ENCODE peak calls at places on chromosome 12, in ten cellular contexts. A is heart left ventricle; P is endothelial cell; R is memory B cell; Q is HCEC 1CT; J is stimulated activated naive CD8-positive, alpha-beta T cell treated with anti-CD3 and anti-CD28 coated beads, Interleukin-15, amount 100 ng/mL, for 72 hours; U is DMS153; F is NCI-H1436; C is M059J; B is activated naive CD8-positive, alpha-beta T cell treated with anti-CD3 and anti-CD28 coated beads for 36 hours. X is an unnamed sample.

GRCh38 chr12:51631591-51631990 is 40.6 kb downstream of the SCN8A start:
- DNase-seq in U (no peak), Q (peak; percentile 80), P (no peak), B (no peak), J (no peak), F (no peak), R (no peak), A (no peak), C (peak; percentile 69), X (no peak)

GRCh38 chr12:64733857-64734256 is 25.3 kb downstream of the GNS start:
- DNase-seq in P (no peak), A (no peak), Q (peak; percentile 24), C (peak; percentile 94), J (no peak), B (no peak), F (no peak), R (no peak), U (peak; percentile 47), X (no peak)

GRCh38 chr12:120851444-120851843 is 52.7 kb downstream of the SPPL3 start:
- DNase-seq in F (no peak), P (no peak), C (no peak), R (peak; percentile 39), B (no peak), J (no peak), U (no peak), A (no peak), Q (no peak), X (no peak)

GRCh38 chr12:114141916-114142564 is 175.9 kb upstream of the RBM19 start:
- DNase-seq in B (no peak), A (no peak), J (no peak), Q (no peak), C (no peak), F (no peak), U (no peak), P (no peak), R (no peak), X (no peak)

GRCh38 chr12:18849080-18849479 is 111.2 kb downstream of the CAPZA3 start:
- DNase-seq in C (peak; percentile 13), P (no peak), J (no peak), B (no peak), F (no peak), U (no peak), Q (peak; percentile 67), A (no peak), R (no peak), X (no peak)

GRCh38 chr12:113555226-113555625 is 83.6 kb upstream of the LHX5 start:
- DNase-seq in F (no peak), U (no peak), A (no peak), J (no peak), C (peak; percentile 66), P (no peak), R (no peak), Q (peak; percentile 30), B (no peak), X (no peak)

GRCh38 chr12:52523825-52524224 is 3.6 kb upstream of the KRT5 start:
- DNase-seq in Q (no peak), B (no peak), P (peak; percentile 0), R (no peak), U (no peak), A (no peak), F (no peak), C (peak; percentile 79), J (no peak), X (no peak)

GRCh38 chr12:118330421-118331018 is 42.2 kb downstream of the TAOK3 start:
- DNase-seq in A (no peak), R (peak; percentile 23), P (no peak), B (no peak), F (no peak), Q (peak; percentile 68), U (no peak), C (peak; percentile 65), J (no peak), X (no peak)